ENCODE peak calls at places on chromosomes 4 and X, in ten cellular contexts. X, K, F, Q, A, T, S, D, Y and L are unnamed samples.

GRCh38 chr4:148090029-148090428 is 352.2 kb downstream of the NR3C2 start:
- DNase-seq in D (no peak), S (no peak), Y (no peak), A (no peak), Q (no peak), T (no peak), X (no peak), K (no peak), F (no peak), L (no peak)

GRCh38 chr4:1794809-1795303 is 1.8 kb downstream of the FGFR3 start:
- DNase-seq in F (no peak), A (no peak), X (no peak), D (no peak), T (no peak), Q (no peak), Y (no peak), K (no peak), S (no peak), L (no peak)

GRCh38 chr4:175776217-175776616 is 35.8 kb downstream of the GPM6A start:
- DNase-seq in X (no peak), T (no peak), F (no peak), Y (no peak), Q (no peak), D (no peak), A (no peak), K (no peak), S (no peak), L (no peak)

GRCh38 chr4:73871911-73872310 is 2.7 kb downstream of the CXCL1 start:
- DNase-seq in D (no peak), A (no peak), S (no peak), Q (no peak), K (no peak), T (no peak), X (no peak), Y (no peak), F (no peak), L (no peak)

GRCh38 chr4:72280252-72280651 is 248.5 kb downstream of the NPFFR2 start:
- DNase-seq in D (no peak), A (no peak), X (no peak), T (no peak), Y (no peak), F (no peak), K (no peak), Q (no peak), S (no peak), L (no peak)

GRCh38 chr4:35503435-35503834 is 740.9 kb downstream of the ARAP2 start:
- DNase-seq in K (no peak), S (no peak), F (no peak), T (no peak), Q (no peak), Y (no peak), X (no peak), D (no peak), A (no peak), L (no peak)

GRCh38 chrX:39869846-39870601 is 227.7 kb downstream of the BCOR start:
- DNase-seq in D (no peak), K (no peak), S (no peak), T (peak), Y (no peak), Q (peak), F (peak), X (no peak), A (no peak), L (no peak)

GRCh38 chr4:119683518-119683917 is 54.9 kb upstream of the PDE5A start:
- DNase-seq in X (no peak), Y (no peak), K (no peak), Q (peak), F (peak), D (no peak), S (no peak), T (no peak), A (no peak), L (no peak)

GRCh38 chrX:65745992-65746391 is 78.5 kb downstream of the MSN start:
- DNase-seq in Q (peak), T (peak), K (no peak), S (no peak), Y (no peak), D (no peak), F (no peak), A (no peak), X (no peak), L (no peak)

GRCh38 chrX:150547511-150548115 is 20.8 kb upstream of the MTM1 start:
- DNase-seq in D (peak), A (peak), Q (peak), S (peak), X (peak), K (no peak), F (no peak), T (no peak), Y (peak), L (peak)

GRCh38 chr4:101515566-101515965 is 168.2 kb upstream of the PPP3CA start:
- DNase-seq in D (no peak), F (no peak), Y (no peak), T (no peak), X (no peak), S (no peak), K (no peak), Q (no peak), A (no peak), L (no peak)

GRCh38 chr4:181968371-181968770 is 274.8 kb upstream of the TENM3 start:
- DNase-seq in F (peak), D (no peak), X (no peak), S (no peak), K (peak), Q (peak), A (no peak), T (no peak), Y (no peak), L (no peak)

GRCh38 chrX:129777218-129777768 is 2.5 kb upstream of the SASH3 start:
- DNase-seq in T (no peak), F (no peak), Y (no peak), S (peak), A (no peak), Q (no peak), D (peak), K (no peak), X (peak), L (peak)

GRCh38 chrX:2840961-2841360 is 12.2 kb downstream of the GYG2 start:
- DNase-seq in A (no peak), S (no peak), K (no peak), F (no peak), D (no peak), X (no peak), T (no peak), Q (no peak), Y (no peak), L (no peak)

GRCh38 chrX:108217877-108218276 is 126.3 kb downstream of the ATG4A start:
- DNase-seq in F (no peak), K (no peak), X (no peak), T (no peak), Q (no peak), S (peak), Y (no peak), A (no peak), D (peak), L (no peak)

DNA sequence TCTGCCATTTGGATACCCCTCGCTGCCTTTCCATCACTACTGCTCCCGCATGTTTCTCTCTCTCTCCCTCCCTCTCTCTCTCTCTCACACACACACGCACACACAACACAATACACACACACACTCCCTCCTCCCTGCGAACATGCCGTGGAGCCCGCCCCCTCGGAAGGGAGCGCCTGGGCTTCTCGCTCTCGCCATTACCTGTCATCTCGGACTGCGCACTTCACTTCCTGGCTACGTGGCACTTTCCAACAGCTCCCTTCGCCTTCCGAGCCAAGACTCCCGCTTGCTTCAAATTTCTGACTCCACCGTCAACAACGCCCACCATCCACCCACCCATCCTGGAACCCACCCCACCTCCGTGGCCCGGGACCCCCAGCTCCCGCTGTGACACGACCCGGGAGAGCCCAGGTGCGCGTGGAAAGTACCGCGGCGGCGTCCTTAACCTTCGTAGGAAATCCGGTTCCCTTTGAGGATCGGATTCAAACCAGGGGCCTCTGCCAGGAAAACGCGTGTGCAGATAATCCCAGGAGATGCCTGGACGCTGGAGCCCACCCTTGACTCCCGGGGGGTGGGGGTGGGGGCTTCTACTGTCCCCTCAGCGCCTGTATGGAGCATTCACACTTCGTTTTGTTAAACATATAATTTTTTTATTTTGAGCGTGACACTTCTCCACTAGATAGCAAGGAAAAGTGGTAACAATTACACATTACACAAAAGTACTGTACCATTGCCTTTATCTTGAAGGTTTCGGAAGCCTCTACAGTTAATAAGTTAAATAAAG is 12.5 kb downstream of the ARX start:
- DNase-seq in K (no peak), D (no peak), T (no peak), Q (no peak), A (no peak), S (no peak), Y (no peak), F (no peak), X (no peak), L (no peak)
- H3K4me3 ChIP-seq in K (no peak), D (no peak), T (no peak), Q (no peak), A (no peak), S (no peak), Y (no peak), F (no peak), X (no peak), L (no peak)

DNA sequence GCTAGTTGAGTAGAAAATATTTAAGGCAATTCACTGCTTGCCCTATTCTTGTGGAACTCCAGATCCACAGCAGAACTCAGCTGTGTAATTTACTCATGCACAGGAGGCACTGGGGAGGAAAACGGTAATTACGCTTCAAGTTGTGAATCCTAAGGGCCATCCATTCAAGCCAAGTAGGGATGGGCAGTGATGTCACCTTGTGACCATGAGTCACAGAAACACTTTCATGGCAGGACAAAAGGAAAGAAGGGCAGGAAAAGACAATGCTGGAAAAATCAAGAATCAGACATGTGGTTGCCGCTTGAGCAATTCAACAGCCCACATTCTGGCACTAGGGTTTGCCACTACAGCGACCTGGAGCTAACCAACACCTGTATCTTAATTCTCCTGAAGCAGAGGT is 1.4 kb downstream of the PAQR3 start:
- DNase-seq in D (no peak), S (no peak), F (peak), Q (no peak), T (no peak), A (no peak), K (no peak), X (no peak), Y (no peak), L (no peak)
- H3K4me3 ChIP-seq in D (no peak), S (peak), F (no peak), Q (no peak), T (peak), A (no peak), K (no peak), X (no peak), Y (no peak), L (no peak)

DNA sequence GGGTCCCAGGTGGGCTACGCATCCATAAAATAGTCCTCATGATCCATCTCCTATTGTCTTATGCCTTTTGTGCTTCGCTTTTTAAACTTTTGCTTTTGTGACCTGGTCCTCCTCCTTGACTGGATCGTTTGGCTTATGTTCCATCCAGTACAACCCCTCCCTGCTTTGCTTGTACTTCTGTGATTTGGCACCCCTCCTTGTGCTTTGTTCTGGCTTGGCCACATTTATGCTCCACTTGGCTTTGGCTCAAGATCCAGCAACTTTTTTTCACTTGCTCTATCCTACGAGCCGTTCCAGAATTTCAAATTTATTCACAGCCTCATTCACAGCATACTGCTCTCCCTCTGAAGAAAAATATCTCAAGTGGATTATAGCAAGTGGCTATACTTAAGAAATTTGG is 28.0 kb upstream of the GLRA2 start:
- DNase-seq in X (no peak), F (no peak), K (no peak), Y (peak), T (no peak), D (no peak), S (peak), A (no peak), Q (no peak), L (no peak)
- H3K4me3 ChIP-seq in X (no peak), F (no peak), K (no peak), Y (no peak), T (no peak), D (no peak), S (no peak), A (no peak), Q (no peak), L (no peak)

GRCh38 chr4:114100288-114101031 is 121.0 kb upstream of the ARSJ start:
- DNase-seq in Q (no peak), T (no peak), D (no peak), S (no peak), K (no peak), Y (no peak), F (no peak), A (no peak), X (no peak), L (no peak)
- H3K4me3 ChIP-seq in Q (no peak), T (no peak), D (no peak), S (no peak), K (no peak), Y (no peak), F (no peak), A (no peak), X (no peak), L (no peak)

DNA sequence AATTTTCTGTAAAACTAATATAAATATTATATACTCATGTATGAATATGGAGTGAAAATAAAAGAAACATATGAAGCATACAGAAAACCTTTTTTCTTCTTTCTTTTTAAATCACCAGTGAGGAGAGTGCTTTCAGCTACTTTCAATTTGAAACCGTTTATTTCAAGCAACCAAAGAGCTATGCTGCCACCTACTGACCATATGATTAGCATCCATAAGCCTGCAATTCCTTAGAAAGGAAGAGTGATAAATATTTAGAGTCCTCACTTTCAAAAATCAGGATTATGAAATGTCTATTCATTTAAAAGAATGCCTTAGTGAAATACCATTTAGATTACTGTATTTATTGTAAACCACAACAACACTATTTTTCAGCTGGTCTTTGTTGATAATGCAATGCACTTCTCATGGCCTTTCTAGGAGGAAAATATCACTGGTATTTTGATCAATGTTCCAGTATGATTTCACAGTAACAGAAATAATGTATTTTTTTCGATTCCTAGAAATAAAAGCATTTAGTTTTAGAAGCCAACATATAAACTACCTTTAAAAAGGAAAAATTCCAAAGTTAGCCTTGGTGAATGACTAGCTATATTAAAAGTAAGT is 667.6 kb downstream of the PCDH18 start:
- DNase-seq in T (peak), Y (no peak), Q (peak), D (peak), K (peak), F (peak), A (no peak), X (no peak), S (no peak), L (peak)
- H3K4me3 ChIP-seq in T (no peak), Y (no peak), Q (no peak), D (no peak), K (no peak), F (no peak), A (no peak), X (no peak), S (no peak), L (no peak)

DNA sequence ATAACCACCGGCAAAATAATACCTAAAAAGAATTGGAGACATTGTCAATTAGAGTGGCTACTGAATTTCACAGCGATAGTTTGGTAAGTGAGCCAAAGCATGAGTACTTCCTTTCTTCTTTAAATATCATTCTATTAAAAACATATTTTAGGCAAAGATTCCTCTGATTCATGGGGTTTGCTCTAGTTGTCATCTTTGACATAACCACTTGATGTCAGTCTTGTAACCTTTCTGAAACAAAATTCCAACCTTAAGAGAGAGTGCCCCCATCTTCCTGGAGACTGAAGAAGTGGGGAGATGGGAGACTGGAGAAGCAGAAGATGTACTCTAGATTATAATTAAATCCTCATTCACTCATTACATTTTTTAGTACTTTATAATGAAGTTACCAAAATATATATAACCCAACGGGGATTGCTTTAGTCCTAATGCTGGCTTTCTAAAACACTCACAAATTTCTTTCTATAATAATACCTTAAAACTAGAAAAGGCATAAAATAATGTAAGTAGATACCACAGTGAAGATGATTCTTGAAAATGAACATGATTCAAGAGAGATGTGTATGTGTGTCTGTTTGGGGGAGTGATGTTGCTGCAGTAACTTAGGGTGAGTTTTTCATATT is 96.4 kb downstream of the EMCN start:
- DNase-seq in F (peak), D (no peak), A (no peak), T (peak), Y (no peak), X (no peak), S (no peak), K (no peak), Q (peak), L (no peak)
- H3K4me3 ChIP-seq in F (no peak), D (no peak), A (peak), T (peak), Y (no peak), X (peak), S (no peak), K (peak), Q (no peak), L (peak)

DNA sequence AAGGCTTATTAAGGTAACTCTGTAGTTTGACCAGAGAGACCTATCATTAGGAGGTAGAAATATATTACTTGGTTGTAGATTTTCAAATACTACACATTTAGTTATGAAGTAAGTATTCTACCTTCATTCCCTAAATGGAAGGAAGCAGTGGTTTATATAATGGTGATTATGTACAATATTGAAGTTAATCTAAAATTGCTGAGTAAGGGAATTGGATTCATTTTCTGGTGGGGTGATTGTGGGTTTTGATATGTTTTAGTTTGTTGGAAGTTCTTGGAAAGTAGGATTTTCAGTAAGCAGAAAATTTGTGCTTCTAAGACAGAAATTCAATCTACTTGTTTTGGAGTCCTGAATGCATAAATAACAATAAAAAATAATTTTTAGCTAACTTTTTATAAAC is 1830.9 kb upstream of the ADGRL3 start:
- DNase-seq in Y (no peak), D (no peak), Q (no peak), K (no peak), S (no peak), T (no peak), A (no peak), X (no peak), F (no peak), L (no peak)
- H3K4me3 ChIP-seq in Y (no peak), D (no peak), Q (no peak), K (no peak), S (no peak), T (no peak), A (no peak), X (no peak), F (no peak), L (no peak)